ENCODE peak calls at places on chromosomes 1 and 21, in five cellular contexts. A, M, K, J and G are unnamed samples.

GRCh38 chr1:22930235-22930912 is 42.3 kb downstream of the LACTBL1 start:
- DNase-seq in A (peak), M (peak), K (no peak), J (peak), G (peak)

GRCh38 chr1:151371744-151372410 is 628 bp downstream of the SELENBP1 start:
- DNase-seq in K (peak), J (peak), M (no peak), A (peak), G (peak)

GRCh38 chr1:232856556-232856955 is 51.3 kb downstream of the MAP10 start:
- DNase-seq in M (peak), K (no peak), A (no peak), J (no peak), G (no peak)

GRCh38 chr1:29956343-29957030 is 720.2 kb downstream of the PTPRU start:
- DNase-seq in J (no peak), K (no peak), M (no peak), A (no peak), G (no peak)

GRCh38 chr1:205626216-205626615 is 5.6 kb downstream of the ELK4 start:
- DNase-seq in K (no peak), A (no peak), M (no peak), J (no peak), G (no peak)

GRCh38 chr1:221823566-221823965 is 81.7 kb upstream of the DUSP10 start:
- DNase-seq in A (no peak), K (no peak), J (no peak), M (no peak), G (no peak)

GRCh38 chr1:83509229-83509870 is 489.6 kb downstream of the TTLL7 start:
- DNase-seq in J (no peak), M (no peak), K (no peak), A (no peak), G (no peak)

GRCh38 chr1:71930526-71930925 is 351.8 kb downstream of the NEGR1 start:
- DNase-seq in K (no peak), J (no peak), M (no peak), A (no peak), G (no peak)

GRCh38 chr1:153626929-153627796 is at the start of gene S100A13:
- DNase-seq in M (peak), J (peak), A (peak), K (peak), G (peak)

GRCh38 chr1:178146456-178146855 is 52.6 kb downstream of the RASAL2 start:
- DNase-seq in A (no peak), M (no peak), K (no peak), J (no peak), G (no peak)

GRCh38 chr1:97277891-97278662 is 556.5 kb downstream of the PTBP2 start:
- DNase-seq in J (peak), K (no peak), A (peak), M (no peak), G (peak)

GRCh38 chr21:37907076-37907475 is 9.2 kb downstream of the KCNJ6 start:
- DNase-seq in J (no peak), M (no peak), A (no peak), K (no peak), G (no peak)

GRCh38 chr1:166840309-166841302 is 1.3 kb downstream of the POGK start:
- DNase-seq in M (no peak), K (no peak), J (no peak), A (peak), G (peak)

GRCh38 chr1:101451888-101452287 is 215.1 kb downstream of the S1PR1 start:
- DNase-seq in J (no peak), A (no peak), K (no peak), M (no peak), G (no peak)

GRCh38 chr1:48061162-48062136 is 64.3 kb upstream of the TRABD2B start:
- DNase-seq in K (peak), A (peak), J (peak), M (peak), G (peak)

GRCh38 chr1:33394716-33395115 is 36.2 kb downstream of the PHC2 start:
- DNase-seq in J (no peak), K (no peak), M (no peak), A (no peak), G (no peak)

GRCh38 chr1:70719164-70719563 is 308.1 kb downstream of the CTH start:
- DNase-seq in A (no peak), M (no peak), J (no peak), K (no peak), G (no peak)

GRCh38 chr21:21232320-21232719 is 234.1 kb downstream of the NCAM2 start:
- DNase-seq in K (no peak), A (peak), J (no peak), M (peak), G (peak)

GRCh38 chr1:96710708-96711477 is 10.7 kb upstream of the PTBP2 start:
- DNase-seq in A (no peak), J (no peak), K (no peak), M (no peak), G (peak)

GRCh38 chr1:170663441-170664282 is at the start of gene PRRX1:
- DNase-seq in A (peak), J (no peak), M (no peak), K (no peak), G (peak)

GRCh38 chr1:116486424-116486823 is 84.4 kb downstream of the CD58 start:
- DNase-seq in K (no peak), M (no peak), A (peak), J (no peak), G (peak)

GRCh38 chr1:101291562-101292035 is 54.8 kb downstream of the S1PR1 start:
- DNase-seq in J (no peak), M (no peak), K (no peak), A (peak), G (peak)

GRCh38 chr1:23449918-23450317 is 25.4 kb upstream of the TCEA3 start:
- DNase-seq in A (no peak), M (no peak), J (no peak), K (peak), G (no peak)

GRCh38 chr1:176773038-176773437 is 310.1 kb downstream of the PAPPA2 start:
- DNase-seq in M (no peak), A (no peak), K (no peak), J (no peak), G (no peak)

GRCh38 chr1:206513312-206514111 is 6.2 kb downstream of the RASSF5 start:
- DNase-seq in K (peak), J (no peak), M (no peak), A (peak), G (peak)

GRCh38 chr1:27612718-27613117 is 8.8 kb upstream of the AHDC1 start:
- DNase-seq in A (no peak), K (no peak), J (no peak), M (no peak), G (no peak)

GRCh38 chr1:119388450-119388849 is 19.9 kb downstream of the HAO2 start:
- DNase-seq in M (no peak), J (no peak), A (no peak), K (no peak), G (no peak)

GRCh38 chr1:111976332-111976731 is 13.1 kb downstream of the KCND3 start:
- DNase-seq in K (no peak), J (no peak), A (no peak), M (no peak), G (no peak)

GRCh38 chr1:113042336-113043143 is 30.5 kb upstream of the LRIG2 start:
- DNase-seq in M (peak), A (peak), J (peak), K (peak), G (peak)

GRCh38 chr1:15039901-15040300 is 113.6 kb upstream of the TMEM51 start:
- DNase-seq in J (no peak), A (no peak), K (no peak), M (no peak), G (no peak)
- TF ChIP-seq CTCF in J (no peak), A (no peak), K (no peak), M (no peak), G (no peak)

DNA sequence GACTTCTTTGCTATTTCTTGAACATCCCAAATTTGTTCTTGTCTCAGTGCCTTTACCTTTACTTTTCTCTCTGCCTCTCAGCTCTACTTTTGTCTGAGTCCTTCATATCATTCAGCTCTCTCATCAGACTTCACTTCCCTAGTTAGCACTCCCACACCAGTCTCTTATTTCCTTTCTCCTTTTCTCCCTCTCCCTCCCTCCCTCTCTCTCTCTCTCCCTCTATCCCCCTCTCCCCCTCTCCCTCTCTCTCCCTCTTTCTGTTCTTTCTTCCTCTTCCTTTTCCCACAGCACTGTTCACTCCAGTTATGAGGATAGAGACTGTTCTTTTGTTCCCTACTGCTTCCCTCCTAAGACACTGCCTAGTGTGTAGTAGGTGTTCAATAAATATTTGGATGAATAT is 154.9 kb downstream of the MAST2 start:
- DNase-seq in A (no peak), K (no peak), J (no peak), M (no peak), G (no peak)
- H3K4me3 ChIP-seq in A (no peak), K (no peak), J (no peak), M (no peak), G (no peak)

GRCh38 chr1:8409107-8409506 is 91.2 kb downstream of the SLC45A1 start:
- DNase-seq in J (no peak), K (no peak), M (peak), A (peak), G (peak)
- TF ChIP-seq CTCF in J (peak), K (peak), M (peak), A (peak), G (peak)

GRCh38 chr1:10943991-10944730 is 68.3 kb upstream of the TARDBP start:
- DNase-seq in A (peak), K (no peak), J (no peak), M (no peak), G (peak)
- H3K4me3 ChIP-seq in A (no peak), K (peak), J (no peak), M (no peak), G (peak)

DNA sequence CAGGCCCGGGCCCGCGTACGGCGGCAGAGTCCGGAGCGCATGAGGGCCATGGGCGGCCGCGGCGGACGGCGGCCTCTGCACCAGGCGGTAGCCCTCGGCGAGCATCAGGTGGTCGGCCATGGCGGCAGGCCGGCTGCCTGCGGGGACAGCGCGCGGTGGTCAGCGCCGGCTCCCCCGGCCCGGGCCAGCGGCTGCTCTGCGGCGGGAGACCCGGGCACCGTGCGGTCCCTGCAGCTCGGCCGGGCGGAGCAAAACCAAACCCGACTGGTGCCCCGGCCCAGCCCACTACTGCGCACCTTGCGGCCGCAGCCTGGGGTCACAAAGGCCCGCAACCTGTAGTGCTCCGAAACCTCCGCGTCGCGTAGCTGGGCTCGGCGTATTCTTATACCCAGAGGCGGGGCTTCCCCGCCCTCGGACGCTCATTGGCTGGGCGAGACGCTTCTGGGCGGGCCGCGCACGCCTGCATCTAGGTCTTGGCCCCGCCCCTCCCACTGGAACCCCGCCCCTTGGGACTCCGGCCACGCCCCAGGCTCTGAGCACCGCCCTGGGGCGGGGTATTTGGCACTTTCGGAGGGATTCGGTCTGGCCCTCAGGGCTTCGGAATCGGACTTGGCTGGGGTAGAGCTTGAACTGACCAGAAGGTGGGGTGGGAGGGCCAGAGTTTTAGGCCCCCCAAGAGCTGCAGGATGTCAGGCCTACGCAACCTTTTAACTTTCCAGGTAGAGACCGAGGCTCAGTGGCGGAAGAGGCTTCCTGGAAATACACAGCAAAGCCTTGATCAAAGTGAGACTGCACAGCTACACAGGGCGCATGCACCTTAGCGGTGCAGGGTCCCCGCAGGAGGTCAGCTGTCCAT is at the start of gene CITED4:
- DNase-seq in M (peak), A (peak), K (peak), J (peak), G (peak)
- TF ChIP-seq CTCF in M (peak), A (peak), K (peak), J (peak), G (peak)

GRCh38 chr1:81801834-81802531 is 1.2 kb downstream of the ADGRL2 start:
- DNase-seq in A (peak), K (no peak), M (peak), J (no peak), G (peak)
- H3K4me3 ChIP-seq in A (peak), K (peak), M (peak), J (peak), G (peak)

GRCh38 chr1:64584479-64584878 is 114.5 kb downstream of the CACHD1 start:
- DNase-seq in A (no peak), K (no peak), M (no peak), J (no peak), G (no peak)
- TF ChIP-seq CTCF in A (peak), K (peak), M (peak), J (no peak), G (peak)

GRCh38 chr1:31639543-31639942 is 5.1 kb downstream of the PEF1 start:
- DNase-seq in M (no peak), K (no peak), J (no peak), A (peak), G (no peak)
- H3K4me3 ChIP-seq in M (no peak), K (no peak), J (no peak), A (no peak), G (no peak)

DNA sequence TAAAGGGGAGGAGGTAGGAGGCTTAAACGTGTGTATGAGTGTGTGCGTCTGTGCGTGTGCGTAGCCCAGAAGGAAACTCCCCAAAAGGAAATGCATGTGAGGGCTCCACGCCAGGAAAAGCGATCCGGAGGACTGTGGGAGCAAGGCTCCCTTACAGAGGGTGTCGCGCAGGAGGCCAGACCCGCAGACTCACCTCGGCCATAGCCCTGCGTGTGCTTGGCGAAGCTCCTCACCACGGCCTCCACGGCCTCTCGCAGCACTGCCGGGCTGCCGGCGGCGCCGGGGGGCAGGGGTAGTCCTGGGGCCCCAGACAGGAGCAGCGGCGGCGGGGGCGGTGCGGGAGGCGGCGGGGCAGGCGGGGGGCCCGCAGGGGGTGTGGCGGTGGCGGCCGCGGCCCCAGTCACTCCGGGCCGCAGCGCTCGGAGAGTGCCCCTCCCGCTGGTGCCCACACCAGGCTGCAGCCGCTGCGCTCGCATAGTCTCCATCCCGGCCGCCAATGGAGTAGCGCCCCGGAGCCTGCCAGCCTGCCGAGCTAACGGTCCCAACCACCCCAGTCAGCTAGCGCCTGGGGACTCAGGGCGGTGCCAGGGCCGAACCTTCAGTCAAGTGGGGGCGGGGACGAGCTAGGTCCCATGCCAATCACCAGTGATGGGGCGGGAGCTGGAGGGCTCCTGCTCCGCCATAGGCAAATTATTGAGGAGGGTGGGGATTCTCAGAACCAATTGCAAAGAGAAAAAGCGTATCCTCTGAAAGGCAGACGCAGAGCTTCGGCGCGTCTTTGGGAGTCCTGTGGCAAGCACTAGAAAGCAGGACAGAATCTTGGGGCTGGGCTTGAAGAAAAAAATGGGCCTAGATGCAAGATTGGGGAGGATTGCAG is at the start of gene LIX1L:
- DNase-seq in J (peak), A (peak), K (peak), M (peak), G (peak)
- TF ChIP-seq CTCF in J (no peak), A (no peak), K (no peak), M (no peak), G (no peak)

DNA sequence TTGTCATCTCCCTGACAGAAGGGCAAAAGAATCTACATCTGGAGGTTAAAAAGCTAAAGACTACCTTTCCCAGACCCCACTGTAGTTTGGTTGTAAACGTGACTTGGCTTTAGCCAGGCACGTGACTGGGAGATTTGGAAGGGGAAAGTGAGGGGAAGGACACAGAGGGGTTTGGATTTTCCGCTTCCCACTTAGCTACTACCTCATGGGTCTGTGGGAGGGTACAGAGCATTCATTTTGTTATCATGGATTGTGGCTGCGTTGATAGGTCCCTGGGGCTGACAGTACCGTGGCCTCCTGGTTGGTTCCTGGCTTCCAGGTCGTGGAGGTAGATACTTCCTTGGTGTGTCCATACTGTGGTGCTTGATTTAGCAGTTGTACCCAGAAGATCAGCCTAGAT is 2.6 kb downstream of the CHD1L start:
- DNase-seq in M (no peak), A (no peak), K (no peak), J (no peak), G (no peak)
- H3K4me3 ChIP-seq in M (peak), A (no peak), K (no peak), J (no peak), G (no peak)